ENCODE peak calls at places on chromosomes 3 and 15, in nine cellular contexts. One of them, this sample, is unnamed.

GRCh38 chr15:100112061-100112420 is 229.7 kb downstream of the ADAMTS17 start:
- DNase-seq in body of pancreas: no peak
- DNase-seq in CD8-positive, alpha-beta T cell: no peak
- DNase-seq in fibroblast of lung: no peak
- DNase-seq in upper lobe of right lung: peak; percentile 23
- DNase-seq in heart right ventricle: no peak
- DNase-seq in heart left ventricle: no peak
- DNase-seq in left ventricle myocardium inferior: no peak
- DNase-seq in brain microvascular endothelial cell: no peak
- DNase-seq in this sample: no peak

GRCh38 chr3:29484633-29485032 is 203.8 kb downstream of the RBMS3 start:
- DNase-seq in body of pancreas: no peak
- DNase-seq in CD8-positive, alpha-beta T cell: no peak
- DNase-seq in fibroblast of lung: no peak
- DNase-seq in heart left ventricle: no peak
- DNase-seq in heart right ventricle: no peak
- DNase-seq in brain microvascular endothelial cell: no peak
- DNase-seq in upper lobe of right lung: no peak
- DNase-seq in left ventricle myocardium inferior: no peak
- DNase-seq in this sample: no peak

GRCh38 chr3:54874816-54875556 is 52.9 kb downstream of the LRTM1 start:
- DNase-seq in brain microvascular endothelial cell: no peak
- DNase-seq in heart left ventricle: no peak
- DNase-seq in upper lobe of right lung: no peak
- DNase-seq in body of pancreas: no peak
- DNase-seq in CD8-positive, alpha-beta T cell: no peak
- DNase-seq in heart right ventricle: no peak
- DNase-seq in left ventricle myocardium inferior: no peak
- DNase-seq in fibroblast of lung: no peak
- DNase-seq in this sample: no peak

GRCh38 chr3:105394177-105394576 is 27.5 kb downstream of the ALCAM start:
- DNase-seq in left ventricle myocardium inferior: no peak
- DNase-seq in brain microvascular endothelial cell: peak; percentile 97
- DNase-seq in CD8-positive, alpha-beta T cell: no peak
- DNase-seq in fibroblast of lung: no peak
- DNase-seq in upper lobe of right lung: no peak
- DNase-seq in heart right ventricle: no peak
- DNase-seq in body of pancreas: no peak
- DNase-seq in heart left ventricle: no peak
- DNase-seq in this sample: no peak

GRCh38 chr15:44314512-44314911 is 26.0 kb downstream of the GOLM2 start:
- DNase-seq in left ventricle myocardium inferior: no peak
- DNase-seq in body of pancreas: no peak
- DNase-seq in CD8-positive, alpha-beta T cell: no peak
- DNase-seq in fibroblast of lung: no peak
- DNase-seq in brain microvascular endothelial cell: no peak
- DNase-seq in heart right ventricle: no peak
- DNase-seq in heart left ventricle: no peak
- DNase-seq in upper lobe of right lung: no peak
- DNase-seq in this sample: no peak

GRCh38 chr3:35651888-35652287 is 12.6 kb downstream of the ARPP21 start:
- DNase-seq in brain microvascular endothelial cell: peak; percentile 50
- DNase-seq in left ventricle myocardium inferior: no peak
- DNase-seq in heart left ventricle: no peak
- DNase-seq in body of pancreas: no peak
- DNase-seq in upper lobe of right lung: no peak
- DNase-seq in fibroblast of lung: no peak
- DNase-seq in heart right ventricle: no peak
- DNase-seq in CD8-positive, alpha-beta T cell: no peak
- DNase-seq in this sample: no peak

GRCh38 chr3:71070497-71071465 is 512.7 kb downstream of the FOXP1 start:
- DNase-seq in heart left ventricle: no peak
- DNase-seq in left ventricle myocardium inferior: no peak
- DNase-seq in upper lobe of right lung: no peak
- DNase-seq in CD8-positive, alpha-beta T cell: no peak
- DNase-seq in heart right ventricle: no peak
- DNase-seq in body of pancreas: no peak
- DNase-seq in brain microvascular endothelial cell: no peak
- DNase-seq in fibroblast of lung: no peak
- DNase-seq in this sample: no peak

GRCh38 chr15:70142322-70143191 is 44.8 kb upstream of the TLE3 start:
- DNase-seq in heart left ventricle: peak; percentile 70
- DNase-seq in brain microvascular endothelial cell: peak; percentile 93
- DNase-seq in CD8-positive, alpha-beta T cell: no peak
- DNase-seq in body of pancreas: no peak
- DNase-seq in left ventricle myocardium inferior: peak; percentile 70
- DNase-seq in upper lobe of right lung: peak; percentile 76
- DNase-seq in heart right ventricle: peak; percentile 67
- DNase-seq in fibroblast of lung: peak; percentile 89
- DNase-seq in this sample: no peak

GRCh38 chr3:120064641-120065040 is 29.6 kb downstream of the GSK3B start:
- DNase-seq in CD8-positive, alpha-beta T cell: no peak
- DNase-seq in heart right ventricle: no peak
- DNase-seq in left ventricle myocardium inferior: no peak
- DNase-seq in brain microvascular endothelial cell: no peak
- DNase-seq in heart left ventricle: no peak
- DNase-seq in fibroblast of lung: no peak
- DNase-seq in upper lobe of right lung: no peak
- DNase-seq in body of pancreas: no peak
- DNase-seq in this sample: no peak

GRCh38 chr3:18758047-18758704 is 333.0 kb upstream of the SATB1 start:
- DNase-seq in CD8-positive, alpha-beta T cell: peak; percentile 48
- DNase-seq in heart left ventricle: no peak
- DNase-seq in upper lobe of right lung: no peak
- DNase-seq in fibroblast of lung: no peak
- DNase-seq in heart right ventricle: no peak
- DNase-seq in body of pancreas: peak; percentile 23
- DNase-seq in left ventricle myocardium inferior: no peak
- DNase-seq in brain microvascular endothelial cell: no peak
- DNase-seq in this sample: no peak

GRCh38 chr15:64775551-64776401 is at the start of gene RBPMS2:
- DNase-seq in fibroblast of lung: no peak
- DNase-seq in brain microvascular endothelial cell: no peak
- DNase-seq in body of pancreas: peak; percentile 17
- DNase-seq in CD8-positive, alpha-beta T cell: peak; percentile 10
- DNase-seq in left ventricle myocardium inferior: peak; percentile 49
- DNase-seq in heart left ventricle: peak; percentile 57
- DNase-seq in heart right ventricle: peak; percentile 68
- DNase-seq in upper lobe of right lung: no peak
- DNase-seq in this sample: no peak

GRCh38 chr3:168047190-168047795 is 48.4 kb downstream of the GOLIM4 start:
- DNase-seq in body of pancreas: no peak
- DNase-seq in CD8-positive, alpha-beta T cell: no peak
- DNase-seq in fibroblast of lung: peak; percentile 92
- DNase-seq in upper lobe of right lung: no peak
- DNase-seq in heart right ventricle: no peak
- DNase-seq in heart left ventricle: no peak
- DNase-seq in brain microvascular endothelial cell: peak; percentile 64
- DNase-seq in left ventricle myocardium inferior: no peak
- DNase-seq in this sample: no peak

GRCh38 chr15:99057020-99057419 is 47.9 kb upstream of the SYNM start:
- DNase-seq in heart right ventricle: no peak
- DNase-seq in body of pancreas: no peak
- DNase-seq in left ventricle myocardium inferior: no peak
- DNase-seq in upper lobe of right lung: no peak
- DNase-seq in CD8-positive, alpha-beta T cell: no peak
- DNase-seq in heart left ventricle: no peak
- DNase-seq in brain microvascular endothelial cell: no peak
- DNase-seq in fibroblast of lung: no peak
- DNase-seq in this sample: no peak

GRCh38 chr3:122794779-122795673 is at the start of gene SLC49A4:
- DNase-seq in heart left ventricle: peak; percentile 80
- DNase-seq in upper lobe of right lung: peak; percentile 93
- DNase-seq in body of pancreas: peak; percentile 81
- DNase-seq in heart right ventricle: peak; percentile 80
- DNase-seq in fibroblast of lung: peak; percentile 64
- DNase-seq in brain microvascular endothelial cell: peak; percentile 31
- DNase-seq in CD8-positive, alpha-beta T cell: peak; percentile 61
- DNase-seq in left ventricle myocardium inferior: peak; percentile 80
- DNase-seq in this sample: peak; percentile 9

GRCh38 chr3:22474706-22475470 is 723.9 kb upstream of the ZNF385D start:
- DNase-seq in heart left ventricle: no peak
- DNase-seq in heart right ventricle: no peak
- DNase-seq in fibroblast of lung: peak; percentile 71
- DNase-seq in brain microvascular endothelial cell: peak; percentile 88
- DNase-seq in body of pancreas: no peak
- DNase-seq in left ventricle myocardium inferior: no peak
- DNase-seq in upper lobe of right lung: no peak
- DNase-seq in CD8-positive, alpha-beta T cell: no peak
- DNase-seq in this sample: no peak

GRCh38 chr3:42014949-42015533 is 53.1 kb upstream of the ULK4 start:
- DNase-seq in upper lobe of right lung: no peak
- DNase-seq in fibroblast of lung: peak; percentile 35
- DNase-seq in body of pancreas: peak; percentile 25
- DNase-seq in heart left ventricle: peak; percentile 66
- DNase-seq in brain microvascular endothelial cell: no peak
- DNase-seq in CD8-positive, alpha-beta T cell: no peak
- DNase-seq in heart right ventricle: peak; percentile 75
- DNase-seq in left ventricle myocardium inferior: peak; percentile 73
- DNase-seq in this sample: peak; percentile 8

GRCh38 chr15:63056843-63057242 is 14.3 kb downstream of the TPM1 start:
- DNase-seq in fibroblast of lung: peak; percentile 83
- DNase-seq in heart left ventricle: peak; percentile 57
- DNase-seq in CD8-positive, alpha-beta T cell: no peak
- DNase-seq in body of pancreas: no peak
- DNase-seq in left ventricle myocardium inferior: peak; percentile 68
- DNase-seq in upper lobe of right lung: no peak
- DNase-seq in brain microvascular endothelial cell: no peak
- DNase-seq in heart right ventricle: peak; percentile 61
- DNase-seq in this sample: no peak
- TF ChIP-seq CTCF in fibroblast of lung: no peak
- TF ChIP-seq CTCF in heart left ventricle: no peak
- TF ChIP-seq CTCF in CD8-positive, alpha-beta T cell: no peak
- TF ChIP-seq CTCF in body of pancreas: no peak
- TF ChIP-seq CTCF in left ventricle myocardium inferior: peak; percentile 10
- TF ChIP-seq CTCF in upper lobe of right lung: no peak
- TF ChIP-seq CTCF in brain microvascular endothelial cell: no peak
- TF ChIP-seq CTCF in heart right ventricle: no peak
- TF ChIP-seq CTCF in this sample: no peak

DNA sequence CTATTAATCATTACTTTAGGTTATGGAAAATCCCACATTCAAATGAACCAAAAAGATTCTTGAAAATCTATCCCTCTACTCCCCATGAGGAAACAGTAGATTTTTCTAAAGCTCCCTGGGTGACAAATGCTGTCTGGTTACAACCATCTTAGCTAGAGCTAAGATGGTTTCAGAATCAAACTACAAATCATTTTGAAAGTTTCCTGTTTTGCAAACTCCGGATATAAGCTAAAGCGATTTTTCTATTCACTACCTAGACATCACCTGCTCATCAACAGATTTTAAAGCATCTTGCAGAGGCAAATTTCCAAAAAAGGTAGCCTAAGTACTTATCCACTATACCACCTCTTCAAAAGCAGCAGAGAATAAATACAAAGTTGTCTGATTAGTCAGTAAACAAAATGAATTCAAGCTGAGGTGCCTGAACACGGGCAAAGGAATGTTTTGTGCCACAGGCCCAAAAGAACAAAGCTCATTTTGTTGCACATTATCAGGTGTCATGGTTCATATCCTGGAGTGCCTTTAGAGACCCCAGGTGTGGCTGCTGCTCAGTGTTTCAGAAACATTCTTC is 204.9 kb downstream of the TNIK start:
- DNase-seq in body of pancreas: no peak
- DNase-seq in upper lobe of right lung: no peak
- DNase-seq in brain microvascular endothelial cell: no peak
- DNase-seq in fibroblast of lung: no peak
- DNase-seq in CD8-positive, alpha-beta T cell: no peak
- DNase-seq in heart right ventricle: no peak
- DNase-seq in heart left ventricle: no peak
- DNase-seq in left ventricle myocardium inferior: no peak
- DNase-seq in this sample: no peak
- H3K27ac ChIP-seq in body of pancreas: no peak overlapping the region
- H3K27ac ChIP-seq in upper lobe of right lung: no peak overlapping the region
- H3K27ac ChIP-seq in brain microvascular endothelial cell: no peak overlapping the region
- H3K27ac ChIP-seq in fibroblast of lung: no peak overlapping the region
- H3K27ac ChIP-seq in CD8-positive, alpha-beta T cell: peak overlapping the region; percentile 13
- H3K27ac ChIP-seq in heart right ventricle: no peak overlapping the region
- H3K27ac ChIP-seq in heart left ventricle: no peak overlapping the region
- H3K27ac ChIP-seq in left ventricle myocardium inferior: no peak overlapping the region
- H3K27ac ChIP-seq in this sample: no peak overlapping the region

DNA sequence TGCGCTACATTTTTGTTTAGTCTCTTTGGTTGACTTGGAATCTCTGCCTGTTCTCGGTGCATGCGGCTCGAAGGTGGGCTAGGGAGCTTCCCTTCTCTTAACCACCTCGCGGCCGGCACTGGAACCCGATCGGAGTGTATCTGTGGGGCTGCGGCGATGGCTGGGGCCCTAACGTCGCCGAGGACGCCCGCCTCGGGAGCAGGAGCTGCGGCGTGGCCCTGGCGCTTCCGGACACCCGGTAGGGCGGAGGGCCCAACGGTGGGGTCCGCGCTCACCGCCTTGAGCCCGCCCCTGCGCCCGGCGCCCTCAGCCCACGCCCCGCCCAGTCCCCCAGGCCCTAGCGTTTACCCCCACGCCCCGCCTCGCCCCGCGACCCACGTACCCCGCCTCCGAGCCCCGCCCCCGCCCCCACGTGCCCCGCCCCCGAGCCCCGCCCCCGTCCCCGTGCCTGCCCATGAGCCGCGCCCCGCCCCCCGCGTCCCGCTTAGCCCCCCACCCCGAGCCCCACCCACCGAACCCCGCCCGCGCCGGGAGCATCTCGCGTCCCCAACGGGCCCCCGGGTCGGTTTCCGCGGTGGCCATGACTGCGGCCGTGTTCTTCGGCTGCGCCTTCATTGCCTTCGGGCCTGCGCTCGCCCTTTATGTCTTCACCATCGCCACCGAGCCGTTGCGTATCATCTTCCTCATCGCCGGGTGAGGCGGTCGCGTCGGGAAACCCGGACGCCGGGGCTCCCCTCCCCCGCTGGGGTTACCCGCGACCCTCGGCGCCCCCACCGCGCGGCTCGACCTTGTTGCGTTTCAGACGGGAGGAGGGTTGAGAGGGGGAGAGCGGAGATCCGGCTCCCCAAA is at the start of gene APH1B:
- DNase-seq in upper lobe of right lung: peak; percentile 93
- DNase-seq in brain microvascular endothelial cell: no peak
- DNase-seq in heart left ventricle: peak; percentile 87
- DNase-seq in body of pancreas: peak; percentile 82
- DNase-seq in heart right ventricle: peak; percentile 90
- DNase-seq in fibroblast of lung: peak; percentile 72
- DNase-seq in left ventricle myocardium inferior: peak; percentile 89
- DNase-seq in CD8-positive, alpha-beta T cell: peak; percentile 80
- DNase-seq in this sample: peak; percentile 23
- TF ChIP-seq CTCF in upper lobe of right lung: no peak
- TF ChIP-seq CTCF in brain microvascular endothelial cell: peak; percentile 24
- TF ChIP-seq CTCF in heart left ventricle: no peak
- TF ChIP-seq CTCF in body of pancreas: no peak
- TF ChIP-seq CTCF in heart right ventricle: no peak
- TF ChIP-seq CTCF in fibroblast of lung: no peak
- TF ChIP-seq CTCF in left ventricle myocardium inferior: peak; percentile 12
- TF ChIP-seq CTCF in CD8-positive, alpha-beta T cell: no peak
- TF ChIP-seq CTCF in this sample: no peak

DNA sequence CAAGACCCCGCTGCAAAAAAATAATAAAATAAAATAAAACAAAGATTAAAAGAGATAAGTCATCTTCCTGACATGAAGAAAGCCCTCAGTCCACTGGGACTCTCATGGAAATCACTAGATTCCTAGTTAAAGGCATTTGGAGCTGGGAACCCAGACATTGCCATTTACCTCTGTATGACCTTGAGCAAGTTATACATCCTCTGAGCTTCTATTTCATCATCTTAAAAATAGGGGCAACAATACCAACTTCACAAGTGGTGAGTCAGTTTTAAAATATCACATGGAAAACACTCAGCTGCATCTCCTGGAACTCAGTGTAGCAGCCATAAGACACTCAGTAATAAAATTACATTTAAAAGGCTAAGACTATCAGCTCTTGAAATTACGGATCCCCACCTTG is 334.8 kb downstream of the ERC2 start:
- DNase-seq in brain microvascular endothelial cell: peak; percentile 56
- DNase-seq in fibroblast of lung: peak; percentile 73
- DNase-seq in left ventricle myocardium inferior: no peak
- DNase-seq in CD8-positive, alpha-beta T cell: no peak
- DNase-seq in body of pancreas: no peak
- DNase-seq in heart right ventricle: no peak
- DNase-seq in heart left ventricle: no peak
- DNase-seq in upper lobe of right lung: no peak
- DNase-seq in this sample: no peak
- H3K27ac ChIP-seq in brain microvascular endothelial cell: peak overlapping the region; percentile 71
- H3K27ac ChIP-seq in fibroblast of lung: no peak overlapping the region
- H3K27ac ChIP-seq in left ventricle myocardium inferior: no peak overlapping the region
- H3K27ac ChIP-seq in CD8-positive, alpha-beta T cell: no peak overlapping the region
- H3K27ac ChIP-seq in body of pancreas: no peak overlapping the region
- H3K27ac ChIP-seq in heart right ventricle: no peak overlapping the region
- H3K27ac ChIP-seq in heart left ventricle: no peak overlapping the region
- H3K27ac ChIP-seq in upper lobe of right lung: no peak overlapping the region
- H3K27ac ChIP-seq in this sample: no peak overlapping the region

This sample was measured in thoracic aorta.